ENCODE peak calls at places on chromosomes 16 and 17, in eight cellular contexts. One of them, this sample, is unnamed.

GRCh38 chr16:86971251-86971650 is 345.9 kb downstream of the C16orf95 start:
- DNase-seq in uterus: no peak
- DNase-seq in NCI-H1105: no peak
- DNase-seq in GM12892: no peak
- DNase-seq in EH: no peak
- DNase-seq in posterior cingulate gyrus: no peak
- DNase-seq in A549: no peak
- DNase-seq in adrenal gland: no peak
- DNase-seq in this sample: no peak

GRCh38 chr17:10368561-10368960 is 4.2 kb downstream of the MYH13 start:
- DNase-seq in adrenal gland: no peak
- DNase-seq in NCI-H1105: no peak
- DNase-seq in GM12892: no peak
- DNase-seq in A549: no peak
- DNase-seq in uterus: no peak
- DNase-seq in posterior cingulate gyrus: no peak
- DNase-seq in EH: no peak
- DNase-seq in this sample: no peak

GRCh38 chr17:2396568-2397246 is 4.2 kb downstream of the MNT start:
- DNase-seq in GM12892: no peak
- DNase-seq in uterus: peak
- DNase-seq in A549: peak
- DNase-seq in NCI-H1105: no peak
- DNase-seq in posterior cingulate gyrus: peak
- DNase-seq in EH: peak
- DNase-seq in adrenal gland: peak
- DNase-seq in this sample: peak

GRCh38 chr17:37458805-37459204 is 30.9 kb upstream of the DUSP14 start:
- DNase-seq in posterior cingulate gyrus: no peak
- DNase-seq in adrenal gland: no peak
- DNase-seq in GM12892: no peak
- DNase-seq in A549: no peak
- DNase-seq in uterus: no peak
- DNase-seq in EH: peak
- DNase-seq in NCI-H1105: no peak
- DNase-seq in this sample: no peak

GRCh38 chr16:13414154-13414553 is 505.8 kb upstream of the ERCC4 start:
- DNase-seq in adrenal gland: no peak
- DNase-seq in GM12892: no peak
- DNase-seq in NCI-H1105: no peak
- DNase-seq in A549: no peak
- DNase-seq in uterus: no peak
- DNase-seq in EH: no peak
- DNase-seq in posterior cingulate gyrus: no peak
- DNase-seq in this sample: no peak

GRCh38 chr17:55266958-55267688 is 2.4 kb downstream of the HLF start:
- DNase-seq in NCI-H1105: no peak
- DNase-seq in GM12892: no peak
- DNase-seq in posterior cingulate gyrus: no peak
- DNase-seq in adrenal gland: peak
- DNase-seq in uterus: no peak
- DNase-seq in A549: no peak
- DNase-seq in EH: no peak
- DNase-seq in this sample: no peak

GRCh38 chr17:79082311-79083190 is 7.9 kb downstream of the ENGASE start:
- DNase-seq in uterus: no peak
- DNase-seq in NCI-H1105: peak
- DNase-seq in A549: peak
- DNase-seq in GM12892: peak
- DNase-seq in adrenal gland: no peak
- DNase-seq in posterior cingulate gyrus: peak
- DNase-seq in EH: peak
- DNase-seq in this sample: peak

GRCh38 chr16:77657016-77657415 is 65.3 kb upstream of the NUDT7 start:
- DNase-seq in GM12892: no peak
- DNase-seq in EH: no peak
- DNase-seq in A549: no peak
- DNase-seq in adrenal gland: no peak
- DNase-seq in posterior cingulate gyrus: no peak
- DNase-seq in NCI-H1105: no peak
- DNase-seq in uterus: no peak
- DNase-seq in this sample: peak

GRCh38 chr17:42310281-42311156 is 22.2 kb downstream of the STAT5A start:
- DNase-seq in posterior cingulate gyrus: no peak
- DNase-seq in uterus: peak
- DNase-seq in NCI-H1105: no peak
- DNase-seq in EH: no peak
- DNase-seq in GM12892: no peak
- DNase-seq in adrenal gland: no peak
- DNase-seq in A549: no peak
- DNase-seq in this sample: no peak